ENCODE peak calls at places on chromosome 5, in six cellular contexts. C is fibroblast of pulmonary artery, A is pancreas, G is lower lobe of right lung, K is SK-N-SH, U is AG04450. Z is an unnamed sample.

GRCh38 chr5:89299998-89300397 is 417.0 kb upstream of the MEF2C start:
- DNase-seq in C (no peak), A (no peak), G (no peak), K (no peak), U (no peak), Z (no peak)

GRCh38 chr5:153014194-153014593 is 476.3 kb upstream of the GRIA1 start:
- DNase-seq in C (no peak), A (no peak), G (no peak), K (no peak), U (no peak), Z (no peak)

GRCh38 chr5:55232194-55232984 is 1.0 kb downstream of the CCNO start:
- DNase-seq in C (no peak), A (peak), G (peak), K (peak), U (no peak), Z (no peak)

GRCh38 chr5:76537073-76537543 is 86.1 kb downstream of the F2RL2 start:
- DNase-seq in C (no peak), A (no peak), G (no peak), K (no peak), U (no peak), Z (no peak)

GRCh38 chr5:140821375-140822280 is at the start of gene PCDHA5:
- DNase-seq in C (peak), A (no peak), G (no peak), K (no peak), U (no peak), Z (peak)

GRCh38 chr5:150783422-150783928 is 4.9 kb downstream of the SMIM3 start:
- DNase-seq in C (peak), A (peak), G (no peak), K (no peak), U (no peak), Z (peak)

GRCh38 chr5:158658439-158659230 is 441.1 kb downstream of the EBF1 start:
- DNase-seq in C (no peak), A (no peak), G (no peak), K (no peak), U (no peak), Z (no peak)

GRCh38 chr5:132267931-132268501 is 10.5 kb downstream of the PDLIM4 start:
- DNase-seq in C (no peak), A (no peak), G (no peak), K (no peak), U (no peak), Z (no peak)

GRCh38 chr5:60843693-60844428 is at the start of gene ELOVL7:
- DNase-seq in C (peak), A (peak), G (peak), K (peak), U (no peak), Z (peak)

GRCh38 chr5:24606974-24607373 is 37.8 kb downstream of the CDH10 start:
- DNase-seq in C (no peak), A (no peak), G (no peak), K (no peak), U (no peak), Z (no peak)

GRCh38 chr5:176887252-176887849 is 11.8 kb downstream of the HK3 start:
- DNase-seq in C (no peak), A (no peak), G (peak), K (peak), U (no peak), Z (no peak)

GRCh38 chr5:158234323-158235158 is 375.6 kb upstream of the CLINT1 start:
- DNase-seq in C (no peak), A (no peak), G (no peak), K (no peak), U (no peak), Z (peak)

GRCh38 chr5:176685010-176685409 is 37.7 kb downstream of the TSPAN17 start:
- DNase-seq in C (no peak), A (no peak), G (no peak), K (no peak), U (no peak), Z (no peak)

GRCh38 chr5:181156758-181157157 is 9.4 kb downstream of the OR2V2 start:
- DNase-seq in C (no peak), A (no peak), G (no peak), K (no peak), U (no peak), Z (no peak)

GRCh38 chr5:141848771-141849370 is 29.3 kb downstream of the PCDH1 start:
- DNase-seq in C (peak), A (peak), G (peak), K (no peak), U (no peak), Z (peak)

GRCh38 chr5:73314395-73315195 is 134.0 kb downstream of the FOXD1 start:
- DNase-seq in C (no peak), A (no peak), G (no peak), K (no peak), U (no peak), Z (no peak)

DNA sequence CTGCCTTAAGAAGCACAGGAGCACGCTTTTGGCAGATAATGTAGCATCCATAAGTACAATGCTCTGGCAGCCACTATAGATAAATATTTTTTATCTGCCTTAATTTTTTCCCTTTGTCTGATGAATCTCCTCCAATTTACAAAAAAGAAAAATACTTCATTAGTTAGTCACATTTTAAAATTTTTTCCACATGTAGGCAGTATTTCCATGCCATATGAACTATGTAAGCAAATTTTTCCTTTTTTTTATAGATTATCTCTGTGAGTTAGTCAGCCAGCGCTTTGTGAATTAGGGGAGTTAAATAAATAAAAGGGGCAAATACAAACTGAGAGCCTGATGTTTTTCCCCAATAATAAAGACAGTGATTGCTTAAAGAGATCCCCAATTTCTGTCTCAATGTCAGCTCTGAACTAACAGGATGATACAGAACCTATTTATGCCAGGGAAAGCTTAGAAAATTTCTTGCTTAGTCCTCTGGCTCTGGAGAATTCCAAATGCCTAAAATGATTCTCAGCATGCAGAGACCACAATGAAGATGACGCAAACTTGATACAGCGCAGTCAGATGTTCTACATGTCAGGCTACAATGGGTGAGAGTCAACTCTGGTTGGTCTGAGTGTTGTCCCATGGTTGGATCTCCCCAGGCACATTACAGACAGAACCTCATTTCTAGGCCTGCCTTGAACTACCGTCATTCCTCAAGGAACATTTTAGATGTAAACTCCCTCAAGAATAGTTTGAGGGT is 390.4 kb upstream of the CDH6 start:
- DNase-seq in C (no peak), A (no peak), G (no peak), K (no peak), U (no peak), Z (no peak)
- TF ChIP-seq CTCF in C (no peak), A (no peak), G (no peak), K (no peak), U (peak), Z (no peak)

GRCh38 chr5:149771216-149771973 is 41.3 kb downstream of the PPARGC1B start:
- DNase-seq in C (no peak), A (no peak), G (no peak), K (no peak), U (no peak), Z (no peak)
- TF ChIP-seq CTCF in C (no peak), A (no peak), G (no peak), K (no peak), U (no peak), Z (no peak)

GRCh38 chr5:143700994-143701393 is 111.0 kb upstream of the HMHB1 start:
- DNase-seq in C (no peak), A (no peak), G (no peak), K (no peak), U (no peak), Z (no peak)
- TF ChIP-seq CTCF in C (no peak), A (no peak), G (no peak), K (peak), U (no peak), Z (no peak)

GRCh38 chr5:64506567-64507321 is 929 bp downstream of the RGS7BP start:
- DNase-seq in C (no peak), A (no peak), G (peak), K (peak), U (no peak), Z (no peak)

GRCh38 chr5:64497390-64497789 is 8.4 kb upstream of the RGS7BP start:
- DNase-seq in C (peak), A (no peak), G (no peak), K (no peak), U (no peak), Z (no peak)

GRCh38 chr5:64505769-64506566 is at the start of gene RGS7BP:
- DNase-seq in C (peak), A (peak), G (peak), K (peak), U (no peak), Z (peak)

GRCh38 chr5:64502181-64502580 is 3.6 kb upstream of the RGS7BP start:
- DNase-seq in C (no peak), A (no peak), G (no peak), K (no peak), U (no peak), Z (no peak)
- TF ChIP-seq CTCF in C (no peak), A (no peak), G (no peak), K (no peak), U (no peak), Z (no peak)

DNA sequence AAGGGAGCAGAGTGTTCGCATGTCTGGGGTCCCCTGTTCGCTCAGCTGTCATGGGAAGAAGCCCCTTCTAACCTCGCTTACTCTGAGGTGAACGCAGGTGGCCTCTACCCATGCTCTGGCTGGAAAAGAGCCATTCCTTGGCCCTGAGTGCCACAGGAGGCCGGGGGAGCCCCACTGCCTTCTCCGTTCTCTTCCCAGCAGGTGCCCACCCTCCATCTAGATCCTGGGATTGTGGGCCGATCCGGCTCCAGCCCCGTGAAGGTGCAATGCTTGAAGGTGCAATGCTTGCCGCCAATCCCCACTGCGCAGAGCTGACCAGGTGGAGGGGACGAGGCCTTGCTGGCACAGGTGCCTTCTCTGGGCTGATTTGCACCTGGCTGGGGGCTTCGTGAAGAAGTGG is 95.4 kb downstream of the MRPL36 start:
- DNase-seq in C (no peak), A (no peak), G (no peak), K (no peak), U (no peak), Z (no peak)
- TF ChIP-seq CTCF in C (no peak), A (no peak), G (no peak), K (no peak), U (no peak), Z (no peak)

DNA sequence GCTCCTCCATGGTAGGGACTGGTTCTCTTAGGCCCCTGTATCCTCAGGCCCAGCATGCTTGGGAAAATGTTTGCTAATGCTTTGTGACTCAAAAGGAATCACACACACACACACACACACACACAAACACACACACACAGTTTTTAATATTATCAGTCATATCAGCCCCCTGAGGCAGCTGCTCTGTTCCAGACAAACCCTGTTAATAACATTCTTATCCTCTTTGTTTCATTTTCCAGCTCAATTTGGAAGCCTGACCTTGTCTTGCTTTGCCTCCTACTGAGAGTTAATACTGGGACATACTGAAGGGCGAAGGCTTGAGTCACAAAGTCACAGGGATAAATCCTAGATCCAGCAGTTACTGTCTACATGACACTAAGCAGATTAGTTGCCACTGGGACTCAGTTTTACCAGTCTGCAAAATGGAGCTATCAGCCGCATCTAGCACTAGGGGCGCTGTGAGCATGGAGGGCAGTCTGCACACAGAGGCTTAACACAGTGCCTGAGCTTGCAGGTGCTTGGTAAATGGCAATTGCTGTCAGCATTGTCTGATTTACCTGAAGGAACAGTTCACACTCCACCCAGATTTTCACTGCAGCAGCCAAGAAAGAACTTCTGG is 37.1 kb upstream of the KCNMB1 start:
- DNase-seq in C (no peak), A (no peak), G (no peak), K (peak), U (no peak), Z (no peak)
- TF ChIP-seq CTCF in C (no peak), A (no peak), G (no peak), K (peak), U (no peak), Z (no peak)

GRCh38 chr5:32244017-32244416 is 68.7 kb downstream of the MTMR12 start:
- DNase-seq in C (no peak), A (no peak), G (no peak), K (no peak), U (no peak), Z (no peak)
- TF ChIP-seq CTCF in C (no peak), A (no peak), G (no peak), K (no peak), U (no peak), Z (no peak)

DNA sequence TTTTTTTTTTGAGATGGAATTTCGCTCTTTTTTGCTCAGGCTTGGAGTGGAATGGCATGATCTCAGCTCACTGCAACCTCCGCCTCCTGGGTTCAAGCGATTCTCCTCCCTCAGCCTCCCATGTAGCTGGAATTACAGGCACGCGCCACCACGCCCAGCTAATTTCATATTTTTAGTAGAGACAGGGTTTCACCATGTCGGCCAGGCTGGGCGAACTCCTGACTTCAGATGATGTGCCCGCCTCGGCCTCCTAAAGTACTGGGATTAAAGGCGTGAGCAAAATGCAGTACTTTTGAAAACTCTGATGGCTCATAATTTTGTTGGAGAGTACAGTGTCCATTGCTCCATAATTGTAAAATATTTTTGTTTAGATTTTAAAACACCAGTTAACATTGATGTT is 52.6 kb downstream of the CCNH start:
- DNase-seq in C (no peak), A (no peak), G (no peak), K (no peak), U (no peak), Z (no peak)
- TF ChIP-seq CTCF in C (no peak), A (no peak), G (no peak), K (no peak), U (no peak), Z (no peak)

GRCh38 chr5:113044776-113045175 is 68.2 kb downstream of the DCP2 start:
- DNase-seq in C (no peak), A (no peak), G (no peak), K (no peak), U (no peak), Z (no peak)

GRCh38 chr5:113042491-113043243 is 66.1 kb downstream of the DCP2 start:
- DNase-seq in C (no peak), A (no peak), G (no peak), K (no peak), U (no peak), Z (no peak)

GRCh38 chr5:113040672-113041071 is 64.1 kb downstream of the DCP2 start:
- DNase-seq in C (no peak), A (no peak), G (no peak), K (no peak), U (no peak), Z (no peak)

GRCh38 chr5:113047234-113047633 is 70.6 kb downstream of the DCP2 start:
- DNase-seq in C (peak), A (no peak), G (no peak), K (no peak), U (no peak), Z (no peak)

GRCh38 chr5:113043491-113043931 is 66.9 kb downstream of the DCP2 start:
- DNase-seq in C (peak), A (no peak), G (no peak), K (peak), U (no peak), Z (peak)
- TF ChIP-seq CTCF in C (no peak), A (no peak), G (no peak), K (peak), U (no peak), Z (peak)

GRCh38 chr5:431711-432050 is 11.3 kb upstream of the EXOC3 start:
- DNase-seq in C (no peak), A (no peak), G (no peak), K (no peak), U (no peak), Z (no peak)

GRCh38 chr5:432201-432927 is 10.6 kb upstream of the EXOC3 start:
- DNase-seq in C (no peak), A (no peak), G (no peak), K (no peak), U (no peak), Z (no peak)

GRCh38 chr5:429453-430188 is 13.4 kb upstream of the EXOC3 start:
- DNase-seq in C (peak), A (no peak), G (no peak), K (no peak), U (no peak), Z (no peak)

GRCh38 chr5:430214-430925 is 12.6 kb upstream of the EXOC3 start:
- DNase-seq in C (no peak), A (no peak), G (no peak), K (no peak), U (no peak), Z (no peak)

DNA sequence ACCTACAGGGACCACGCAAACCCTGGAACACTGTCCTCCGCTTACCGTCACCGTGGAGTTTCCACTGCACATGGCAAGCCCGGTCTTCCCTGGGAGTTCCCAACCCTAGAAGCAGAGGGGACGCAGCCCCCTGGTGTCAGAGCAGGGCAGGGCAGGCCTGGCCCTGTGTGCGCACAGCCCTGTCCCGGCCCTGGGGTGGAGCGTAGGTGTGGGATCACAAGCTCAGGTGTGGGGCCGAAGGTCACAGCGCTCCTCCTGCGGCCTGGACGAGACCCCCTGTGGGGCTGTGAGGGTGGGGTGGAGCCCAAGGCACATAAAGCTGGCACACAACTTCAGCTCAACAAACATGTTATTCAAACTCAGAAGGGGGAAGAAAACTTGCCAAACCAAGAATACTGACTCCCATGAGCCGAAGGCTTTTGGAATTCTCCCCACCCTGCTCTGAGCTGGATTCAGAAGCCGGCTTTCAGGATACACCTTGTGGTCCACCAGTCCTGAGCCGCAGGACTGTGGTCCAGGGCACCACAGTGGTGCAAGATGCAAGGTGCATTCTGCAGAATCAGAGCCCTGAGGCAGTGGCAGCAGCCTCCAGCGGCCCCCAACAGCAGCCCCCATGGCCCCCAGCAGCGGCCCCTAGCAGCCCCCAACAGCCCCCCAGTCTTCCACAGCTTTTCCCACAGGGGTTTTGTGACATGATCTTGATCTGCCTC is 11.8 kb upstream of the EXOC3 start:
- DNase-seq in C (peak), A (no peak), G (no peak), K (peak), U (no peak), Z (peak)
- TF ChIP-seq CTCF in C (peak), A (peak), G (peak), K (peak), U (peak), Z (peak)